ENCODE peak calls at places on chromosomes 2 and 18, in four cellular contexts. Y, T, F and S are unnamed samples.

GRCh38 chr2:208570851-208571763 is 164.5 kb downstream of the PTH2R start:
- DNase-seq in Y (peak), T (no peak), F (no peak), S (no peak)

GRCh38 chr2:96984300-96984699 is 2.1 kb downstream of the FAM178B start:
- DNase-seq in Y (no peak), T (no peak), F (no peak), S (no peak)

GRCh38 chr2:206556357-206556949 is 85.8 kb upstream of the FAM237A start:
- DNase-seq in Y (peak), T (no peak), F (no peak), S (peak)

GRCh38 chr2:188600536-188601210 is 309.0 kb downstream of the GULP1 start:
- DNase-seq in Y (no peak), T (no peak), F (no peak), S (peak)

GRCh38 chr2:111120253-111121027 is at the start of gene BCL2L11:
- DNase-seq in Y (peak), T (peak), F (peak), S (peak)

GRCh38 chr2:9423922-9424272 is 443 bp downstream of the CPSF3 start:
- DNase-seq in Y (no peak), T (no peak), F (no peak), S (peak)

GRCh38 chr2:172639823-172640222 is 83.9 kb downstream of the PDK1 start:
- DNase-seq in Y (no peak), T (no peak), F (no peak), S (peak)

GRCh38 chr18:55906533-55906932 is 318.5 kb upstream of the TCF4 start:
- DNase-seq in Y (no peak), T (no peak), F (no peak), S (no peak)

GRCh38 chr2:66700181-66700686 is 265.3 kb downstream of the MEIS1 start:
- DNase-seq in Y (peak), T (no peak), F (no peak), S (no peak)

GRCh38 chr2:177036754-177037153 is 175.8 kb upstream of the HNRNPA3 start:
- DNase-seq in Y (no peak), T (no peak), F (no peak), S (no peak)

GRCh38 chr2:23850564-23851256 is 76.2 kb downstream of the ATAD2B start:
- DNase-seq in Y (no peak), T (no peak), F (no peak), S (no peak)

GRCh38 chr2:236903978-236904377 is 181.7 kb upstream of the COPS8 start:
- DNase-seq in Y (no peak), T (no peak), F (no peak), S (no peak)

GRCh38 chr2:96554293-96555145 is 18.0 kb downstream of the ARID5A start:
- DNase-seq in Y (peak), T (peak), F (peak), S (peak)

GRCh38 chr2:154452906-154453493 is 245.5 kb upstream of the KCNJ3 start:
- DNase-seq in Y (no peak), T (no peak), F (no peak), S (no peak)

GRCh38 chr2:234482807-234483206 is 14.1 kb downstream of the ARL4C start:
- DNase-seq in Y (no peak), T (no peak), F (no peak), S (no peak)

GRCh38 chr2:102660574-102660973 is 41.2 kb downstream of the SLC9A2 start:
- DNase-seq in Y (no peak), T (no peak), F (no peak), S (no peak)

GRCh38 chr2:8515864-8516533 is 165.9 kb upstream of the ID2 start:
- DNase-seq in Y (no peak), T (no peak), F (no peak), S (no peak)

GRCh38 chr2:130391872-130392670 is 36.2 kb downstream of the PTPN18 start:
- DNase-seq in Y (no peak), T (no peak), F (no peak), S (peak)

GRCh38 chr2:3517948-3518495 is 1.3 kb downstream of the ADI1 start:
- DNase-seq in Y (no peak), T (no peak), F (no peak), S (no peak)

GRCh38 chr18:26763745-26764144 is 101.8 kb downstream of the AQP4 start:
- DNase-seq in Y (no peak), T (no peak), F (no peak), S (no peak)

GRCh38 chr2:157480182-157480961 is 36.5 kb upstream of the CYTIP start:
- DNase-seq in Y (no peak), T (no peak), F (no peak), S (peak)

GRCh38 chr18:46311491-46311890 is 207.3 kb downstream of the HAUS1 start:
- DNase-seq in Y (no peak), T (no peak), F (no peak), S (no peak)

GRCh38 chr2:222338374-222338773 is 39.6 kb upstream of the PAX3 start:
- DNase-seq in Y (no peak), T (no peak), F (no peak), S (no peak)

GRCh38 chr2:112010751-112011150 is 44.3 kb upstream of the TMEM87B start:
- DNase-seq in Y (no peak), T (no peak), F (no peak), S (no peak)

GRCh38 chr18:23888880-23889279 is 125.7 kb upstream of the TTC39C start:
- DNase-seq in Y (no peak), T (no peak), F (no peak), S (no peak)

GRCh38 chr2:33062665-33063249 is 116.0 kb downstream of the LTBP1 start:
- DNase-seq in Y (no peak), T (no peak), F (no peak), S (no peak)

GRCh38 chr2:71669058-71669456 is 215.7 kb downstream of the DYSF start:
- DNase-seq in Y (no peak), T (no peak), F (no peak), S (no peak)

GRCh38 chr18:35634376-35634775 is 52.8 kb downstream of the GALNT1 start:
- DNase-seq in Y (no peak), T (no peak), F (no peak), S (no peak)

GRCh38 chr2:73285162-73285739 is 973 bp upstream of the FBXO41 start:
- DNase-seq in Y (no peak), T (no peak), F (no peak), S (no peak)

GRCh38 chr2:182650704-182651103 is 65.4 kb upstream of the DNAJC10 start:
- DNase-seq in Y (peak), T (no peak), F (no peak), S (peak)

GRCh38 chr2:99420751-99421299 is 69.0 kb downstream of the REV1 start:
- DNase-seq in Y (no peak), T (no peak), F (no peak), S (peak)

GRCh38 chr18:63322908-63323634 is 3.5 kb upstream of the BCL2 start:
- DNase-seq in Y (peak), T (peak), F (peak), S (peak)

GRCh38 chr18:58998421-58999203 is 133.9 kb downstream of the ZNF532 start:
- DNase-seq in Y (no peak), T (no peak), F (no peak), S (peak)

GRCh38 chr18:75201936-75202335 is 7.0 kb downstream of the PTGR3 start:
- DNase-seq in Y (no peak), T (no peak), F (no peak), S (peak)

GRCh38 chr2:12318427-12319057 is 398.2 kb upstream of the TRIB2 start:
- DNase-seq in Y (no peak), T (no peak), F (no peak), S (no peak)

GRCh38 chr2:147623328-147623727 is 221.5 kb upstream of the ACVR2A start:
- DNase-seq in Y (no peak), T (no peak), F (no peak), S (no peak)

GRCh38 chr2:28635251-28635650 is 116.4 kb upstream of the PPP1CB start:
- DNase-seq in Y (no peak), T (no peak), F (no peak), S (peak)

GRCh38 chr18:13279181-13280065 is 60.9 kb downstream of the LDLRAD4 start:
- DNase-seq in Y (no peak), T (no peak), F (no peak), S (no peak)

GRCh38 chr2:152452256-152452973 is 117.4 kb downstream of the FMNL2 start:
- DNase-seq in Y (no peak), T (peak), F (peak), S (no peak)

GRCh38 chr2:174004900-174005605 is 39.9 kb upstream of the SP3 start:
- DNase-seq in Y (no peak), T (no peak), F (no peak), S (peak)